ENCODE peak calls at places on chromosomes 11 and 22, in ten cellular contexts. W is AG08396; U is NCI-H2081; D is GM19239; C is MV-4-11; N is activated T-helper 1 cell treated with Interleukin-2 at 50 U/mL for 16 hours; P is AG08395; R is HTR-8/SVneo; S is stimulated activated CD8-positive, alpha-beta memory T cell treated with anti-CD3 and anti-CD28 coated beads, Interleukin-15, amount 100 ng/mL, for 4 hours; L is T-cell. G is an unnamed sample.

GRCh38 chr11:13902456-13902855 is 60.1 kb upstream of the SPON1 start:
- DNase-seq in W (no peak), U (peak), D (no peak), C (no peak), N (no peak), P (no peak), R (no peak), S (no peak), L (no peak), G (no peak)

GRCh38 chr11:44199298-44199697 is 103.8 kb downstream of the EXT2 start:
- DNase-seq in W (no peak), U (no peak), D (no peak), C (no peak), N (no peak), P (no peak), R (no peak), S (no peak), L (no peak), G (no peak)

GRCh38 chr11:60786811-60787567 is 1.9 kb downstream of the MS4A10 start:
- DNase-seq in W (peak), U (no peak), D (no peak), C (no peak), N (no peak), P (peak), R (no peak), S (no peak), L (no peak), G (no peak)

GRCh38 chr11:64713031-64713780 is 9.8 kb downstream of the NRXN2 start:
- DNase-seq in W (no peak), U (no peak), D (no peak), C (no peak), N (no peak), P (no peak), R (no peak), S (no peak), L (no peak), G (peak)

GRCh38 chr11:101862410-101863233 is 52.2 kb upstream of the CEP126 start:
- DNase-seq in W (peak), U (no peak), D (no peak), C (peak), N (no peak), P (peak), R (peak), S (no peak), L (no peak), G (peak)

GRCh38 chr11:46944356-46944755 is 7.8 kb downstream of the CSTPP1 start:
- DNase-seq in W (no peak), U (no peak), D (no peak), C (no peak), N (no peak), P (no peak), R (no peak), S (no peak), L (no peak), G (no peak)

GRCh38 chr11:17519486-17519885 is 24.7 kb downstream of the USH1C start:
- DNase-seq in W (no peak), U (no peak), D (no peak), C (no peak), N (no peak), P (no peak), R (no peak), S (no peak), L (no peak), G (no peak)

GRCh38 chr11:34655335-34656008 is 34.6 kb downstream of the EHF start:
- DNase-seq in W (peak), U (no peak), D (no peak), C (no peak), N (no peak), P (peak), R (no peak), S (no peak), L (no peak), G (no peak)

GRCh38 chr22:46057762-46058420 is 80.9 kb upstream of the WNT7B start:
- DNase-seq in W (peak), U (peak), D (peak), C (peak), N (no peak), P (peak), R (no peak), S (no peak), L (no peak), G (no peak)